ENCODE peak calls at places on chromosome 3, in seven cellular contexts. Q is mesenchymal stem cell, R is H9, D is trophoblast cell, Y is IMR-90, C is neuronal stem cell, K is mesendoderm. F is an unnamed sample.
A peak's percentile ranks its signal among the peaks of the same experiment; 100 is the strongest.

GRCh38 chr3:139759470-139759869 is 81.7 kb upstream of the NMNAT3 start:
- DNase-seq in Y (no peak), D (peak; percentile 64), C (no peak), K (no peak), R (no peak), Q (no peak), F (no peak)

GRCh38 chr3:133849346-133849745 is 43.7 kb downstream of the SRPRB start:
- DNase-seq in R (no peak), Q (no peak), C (no peak), Y (no peak), D (no peak), K (no peak), F (no peak)

GRCh38 chr3:183513046-183513706 is 42.3 kb downstream of the KLHL6 start:
- DNase-seq in R (no peak), Q (no peak), D (no peak), C (no peak), K (no peak), Y (no peak), F (no peak)

GRCh38 chr3:99298661-99299060 is 339.7 kb upstream of the COL8A1 start:
- DNase-seq in K (no peak), R (no peak), C (no peak), Q (no peak), Y (no peak), D (no peak), F (no peak)

GRCh38 chr3:183252973-183253363 is at the start of gene B3GNT5:
- DNase-seq in Y (no peak), C (no peak), K (peak; percentile 60), D (peak; percentile 92), R (peak; percentile 65), Q (no peak), F (no peak)

GRCh38 chr3:143343944-143344343 is 224.4 kb downstream of the CHST2 start:
- DNase-seq in C (no peak), Y (no peak), D (no peak), Q (no peak), K (no peak), R (no peak), F (no peak)

GRCh38 chr3:115436767-115437301 is 186.5 kb upstream of the GAP43 start:
- DNase-seq in D (peak; percentile 62), Y (peak; percentile 93), C (no peak), K (peak; percentile 91), R (peak; percentile 35), Q (peak; percentile 94), F (peak; percentile 13)

GRCh38 chr3:171225698-171226097 is 199.2 kb upstream of the SLC2A2 start:
- DNase-seq in Q (peak; percentile 21), D (no peak), K (no peak), R (no peak), Y (peak; percentile 5), C (no peak), F (no peak)

GRCh38 chr3:130748981-130749380 is 2.4 kb upstream of the PIK3R4 start:
- DNase-seq in R (no peak), D (no peak), K (peak; percentile 40), Y (peak; percentile 22), Q (peak; percentile 16), C (no peak), F (no peak)

GRCh38 chr3:154275965-154276364 is 48.3 kb downstream of the DHX36 start:
- DNase-seq in C (no peak), D (no peak), Q (no peak), K (no peak), R (no peak), Y (no peak), F (no peak)

GRCh38 chr3:139944256-139944910 is 9.4 kb downstream of the CLSTN2 start:
- DNase-seq in R (no peak), Q (no peak), Y (no peak), C (no peak), K (no peak), D (no peak), F (no peak)

GRCh38 chr3:155418426-155418825 is 124.9 kb upstream of the STRIT1 start:
- DNase-seq in R (no peak), Y (no peak), D (no peak), K (peak; percentile 51), C (peak; percentile 6), Q (peak; percentile 51), F (no peak)

GRCh38 chr3:9111349-9112265 is 137.8 kb downstream of the SRGAP3 start:
- DNase-seq in K (peak; percentile 48), Q (no peak), C (no peak), Y (peak; percentile 0), R (peak; percentile 75), D (no peak), F (no peak)

GRCh38 chr3:110624571-110624970 is 447.0 kb upstream of the NECTIN3 start:
- DNase-seq in Q (no peak), R (no peak), C (no peak), Y (peak; percentile 68), D (peak; percentile 85), K (no peak), F (no peak)

GRCh38 chr3:189710620-189711388 is 79.6 kb downstream of the TP63 start:
- DNase-seq in Q (peak; percentile 95), D (peak; percentile 62), C (no peak), Y (peak; percentile 99), K (peak; percentile 67), R (peak; percentile 32), F (peak; percentile 25)

GRCh38 chr3:62289922-62290321 is 83.4 kb downstream of the FEZF2 start:
- DNase-seq in Q (no peak), Y (no peak), C (no peak), R (no peak), K (no peak), D (no peak), F (no peak)

GRCh38 chr3:186414735-186415419 is 52.8 kb upstream of the DGKG start:
- DNase-seq in R (no peak), Y (peak; percentile 77), C (no peak), K (no peak), D (no peak), Q (peak; percentile 61), F (no peak)

GRCh38 chr3:123637841-123638240 is 53.0 kb upstream of the HACD2 start:
- DNase-seq in Y (no peak), Q (no peak), R (no peak), K (no peak), C (no peak), D (no peak), F (no peak)

GRCh38 chr3:37484884-37485559 is 310.6 kb upstream of the LRRFIP2 start:
- DNase-seq in K (no peak), Q (no peak), D (no peak), Y (no peak), R (no peak), C (no peak), F (no peak)

GRCh38 chr3:69094467-69095205 is 9.9 kb downstream of the ARL6IP5 start:
- DNase-seq in D (peak; percentile 20), Y (peak; percentile 48), Q (no peak), R (no peak), C (no peak), K (no peak), F (no peak)

GRCh38 chr3:15645740-15646490 is 44.4 kb downstream of the BTD start:
- DNase-seq in Q (peak; percentile 96), K (peak; percentile 56), R (no peak), D (peak; percentile 33), Y (peak; percentile 94), C (no peak), F (no peak)

GRCh38 chr3:126850370-126851085 is 132.4 kb upstream of the PLXNA1 start:
- DNase-seq in Y (peak; percentile 78), K (peak; percentile 100), Q (peak; percentile 75), C (peak; percentile 80), R (peak; percentile 91), D (peak; percentile 95), F (peak; percentile 85)

GRCh38 chr3:123702720-123703119 is 117.9 kb upstream of the HACD2 start:
- DNase-seq in D (no peak), R (no peak), C (no peak), K (no peak), Y (no peak), Q (no peak), F (no peak)

GRCh38 chr3:195179782-195180489 is 91.0 kb downstream of the XXYLT1 start:
- DNase-seq in C (no peak), K (no peak), R (no peak), D (no peak), Q (no peak), Y (no peak), F (no peak)

GRCh38 chr3:100463002-100463401 is 29.4 kb upstream of the TMEM45A start:
- DNase-seq in R (no peak), C (peak; percentile 39), K (peak; percentile 72), Q (peak; percentile 67), D (peak; percentile 81), Y (peak; percentile 78), F (no peak)

GRCh38 chr3:188671941-188672340 is 499.8 kb upstream of the TPRG1 start:
- DNase-seq in C (no peak), D (peak; percentile 55), Y (no peak), R (no peak), K (no peak), Q (peak; percentile 33), F (no peak)
- H2AK5ac ChIP-seq in C (no peak overlapping the region), D (no peak overlapping the region), Y (no peak overlapping the region), R (no peak overlapping the region), K (no peak overlapping the region), Q (no peak overlapping the region), F (no peak overlapping the region)

GRCh38 chr3:67301556-67301955 is 303.4 kb downstream of the KBTBD8 start:
- DNase-seq in Y (peak; percentile 39), R (no peak), Q (no peak), K (no peak), C (no peak), D (no peak), F (no peak)
- H2AK5ac ChIP-seq in Y (no peak overlapping the region), R (no peak overlapping the region), Q (no peak overlapping the region), K (no peak overlapping the region), C (no peak overlapping the region), D (no peak overlapping the region), F (no peak overlapping the region)

GRCh38 chr3:152097120-152097519 is 171.6 kb upstream of the MBNL1 start:
- DNase-seq in R (no peak), Q (no peak), C (no peak), D (no peak), Y (no peak), K (no peak), F (no peak)

GRCh38 chr3:152095472-152095871 is 173.3 kb upstream of the MBNL1 start:
- DNase-seq in Y (no peak), R (no peak), K (no peak), Q (no peak), D (no peak), C (no peak), F (no peak)

GRCh38 chr3:152100491-152101086 is 168.1 kb upstream of the MBNL1 start:
- DNase-seq in Y (no peak), D (peak; percentile 32), Q (no peak), R (no peak), K (peak; percentile 94), C (no peak), F (no peak)

GRCh38 chr3:152096280-152096679 is 172.4 kb upstream of the MBNL1 start:
- DNase-seq in K (no peak), R (no peak), D (no peak), Y (no peak), Q (no peak), C (no peak), F (no peak)

GRCh38 chr3:152097770-152098169 is 171.0 kb upstream of the MBNL1 start:
- DNase-seq in R (no peak), Q (peak; percentile 30), Y (no peak), K (peak; percentile 74), C (no peak), D (peak; percentile 74), F (no peak)
- H2AK5ac ChIP-seq in R (no peak overlapping the region), Q (no peak overlapping the region), Y (no peak overlapping the region), K (no peak overlapping the region), C (no peak overlapping the region), D (no peak overlapping the region), F (no peak overlapping the region)

DNA sequence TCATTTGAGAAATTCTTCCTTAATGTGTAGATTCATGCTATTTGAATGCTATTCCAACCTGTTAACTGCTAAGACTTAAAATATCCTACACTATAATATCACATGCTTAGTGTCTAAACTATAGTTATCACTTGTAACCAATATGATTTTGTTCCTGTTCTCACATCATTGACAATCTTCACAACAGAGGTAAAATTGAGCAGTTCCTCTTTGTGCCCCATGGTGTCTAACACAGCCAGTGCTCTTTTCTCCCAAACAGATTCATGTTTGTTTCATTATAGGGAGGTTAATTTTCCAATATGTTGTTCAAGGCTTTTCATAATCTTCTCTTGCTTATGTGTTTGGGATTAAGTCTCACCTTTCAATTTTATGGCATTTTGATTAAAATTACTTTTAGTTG is 591.1 kb downstream of the ZPLD1 start:
- DNase-seq in D (no peak), R (no peak), Y (no peak), C (no peak), Q (no peak), K (no peak), F (no peak)
- H2AK5ac ChIP-seq in D (no peak overlapping the region), R (no peak overlapping the region), Y (no peak overlapping the region), C (no peak overlapping the region), Q (no peak overlapping the region), K (no peak overlapping the region), F (no peak overlapping the region)